ENCODE peak calls at places on chromosome 10, in four cellular contexts. One of them, this sample, is unnamed.

GRCh38 chr10:51937736-51938135 is 238.3 kb upstream of the CSTF2T start:
- DNase-seq in uterus: no peak
- DNase-seq in adipocyte: peak
- DNase-seq in breast epithelium: no peak
- DNase-seq in this sample: peak

GRCh38 chr10:34078798-34079470 is 736.2 kb downstream of the PARD3 start:
- DNase-seq in uterus: peak
- DNase-seq in adipocyte: peak
- DNase-seq in breast epithelium: no peak
- DNase-seq in this sample: peak

GRCh38 chr10:27285093-27285492 is 44.5 kb upstream of the ACBD5 start:
- DNase-seq in uterus: no peak
- DNase-seq in adipocyte: peak
- DNase-seq in breast epithelium: no peak
- DNase-seq in this sample: no peak

GRCh38 chr10:102603946-102604345 is 40.3 kb upstream of the TRIM8 start:
- DNase-seq in uterus: no peak
- DNase-seq in adipocyte: no peak
- DNase-seq in breast epithelium: no peak
- DNase-seq in this sample: no peak

GRCh38 chr10:130026670-130027456 is 62.8 kb upstream of the EBF3 start:
- DNase-seq in uterus: no peak
- DNase-seq in adipocyte: no peak
- DNase-seq in breast epithelium: peak
- DNase-seq in this sample: no peak

GRCh38 chr10:80462986-80463741 is 9.1 kb downstream of the TSPAN14 start:
- DNase-seq in uterus: no peak
- DNase-seq in adipocyte: peak
- DNase-seq in breast epithelium: no peak
- DNase-seq in this sample: no peak

GRCh38 chr10:128553755-128554154 is 427.5 kb upstream of the MKI67 start:
- DNase-seq in uterus: no peak
- DNase-seq in adipocyte: no peak
- DNase-seq in breast epithelium: no peak
- DNase-seq in this sample: no peak

GRCh38 chr10:47027108-47027811 is 116.0 kb downstream of the PTPN20 start:
- DNase-seq in uterus: peak
- DNase-seq in adipocyte: no peak
- DNase-seq in breast epithelium: peak
- DNase-seq in this sample: no peak

GRCh38 chr10:95256268-95256667 is 34.5 kb downstream of the PDLIM1 start:
- DNase-seq in uterus: no peak
- DNase-seq in adipocyte: no peak
- DNase-seq in breast epithelium: no peak
- DNase-seq in this sample: no peak

GRCh38 chr10:14605231-14605925 is 169.3 kb downstream of the FAM107B start:
- DNase-seq in uterus: no peak
- DNase-seq in adipocyte: peak
- DNase-seq in breast epithelium: no peak
- DNase-seq in this sample: no peak

GRCh38 chr10:30931094-30931493 is 100.6 kb downstream of the ZNF438 start:
- DNase-seq in uterus: no peak
- DNase-seq in adipocyte: no peak
- DNase-seq in breast epithelium: no peak
- DNase-seq in this sample: no peak

GRCh38 chr10:91569522-91569921 is 63.3 kb downstream of the PPP1R3C start:
- DNase-seq in uterus: no peak
- DNase-seq in adipocyte: no peak
- DNase-seq in breast epithelium: no peak
- DNase-seq in this sample: no peak

GRCh38 chr10:102268333-102268999 is 23.1 kb downstream of the GBF1 start:
- DNase-seq in uterus: no peak
- DNase-seq in adipocyte: peak
- DNase-seq in breast epithelium: no peak
- DNase-seq in this sample: no peak

GRCh38 chr10:85648279-85648754 is 718.3 kb downstream of the GRID1 start:
- DNase-seq in uterus: no peak
- DNase-seq in adipocyte: no peak
- DNase-seq in breast epithelium: no peak
- DNase-seq in this sample: no peak

GRCh38 chr10:131777921-131778320 is 122.9 kb upstream of the PPP2R2D start:
- DNase-seq in uterus: no peak
- DNase-seq in adipocyte: no peak
- DNase-seq in breast epithelium: no peak
- DNase-seq in this sample: no peak

GRCh38 chr10:129710510-129710847 is 243.4 kb downstream of the MGMT start:
- DNase-seq in uterus: no peak
- DNase-seq in adipocyte: no peak
- DNase-seq in breast epithelium: no peak
- DNase-seq in this sample: no peak

GRCh38 chr10:94673614-94674321 is 9.8 kb upstream of the CYP2C18 start:
- DNase-seq in uterus: no peak
- DNase-seq in adipocyte: no peak
- DNase-seq in breast epithelium: no peak
- DNase-seq in this sample: no peak

GRCh38 chr10:72162978-72163377 is 52.8 kb upstream of the ANAPC16 start:
- DNase-seq in uterus: no peak
- DNase-seq in adipocyte: peak
- DNase-seq in breast epithelium: no peak
- DNase-seq in this sample: peak

GRCh38 chr10:7486533-7486932 is 75.7 kb upstream of the SFMBT2 start:
- DNase-seq in uterus: no peak
- DNase-seq in adipocyte: no peak
- DNase-seq in breast epithelium: no peak
- DNase-seq in this sample: no peak

GRCh38 chr10:11014671-11015141 is 3.0 kb upstream of the CELF2 start:
- DNase-seq in uterus: no peak
- DNase-seq in adipocyte: no peak
- DNase-seq in breast epithelium: no peak
- DNase-seq in this sample: no peak

GRCh38 chr10:124005991-124006392 is 87.4 kb downstream of the CHST15 start:
- DNase-seq in uterus: no peak
- DNase-seq in adipocyte: no peak
- DNase-seq in breast epithelium: peak
- DNase-seq in this sample: no peak

GRCh38 chr10:52782554-52782953 is 10.0 kb upstream of the MBL2 start:
- DNase-seq in uterus: no peak
- DNase-seq in adipocyte: no peak
- DNase-seq in breast epithelium: no peak
- DNase-seq in this sample: no peak

GRCh38 chr10:70478191-70479160 is at the start of gene PALD1:
- DNase-seq in uterus: peak
- DNase-seq in adipocyte: peak
- DNase-seq in breast epithelium: no peak
- DNase-seq in this sample: peak

GRCh38 chr10:55024718-55025117 is 223.7 kb upstream of the PCDH15 start:
- DNase-seq in uterus: no peak
- DNase-seq in adipocyte: no peak
- DNase-seq in breast epithelium: no peak
- DNase-seq in this sample: peak

GRCh38 chr10:34824870-34825269 is 9.8 kb upstream of the PARD3 start:
- DNase-seq in uterus: no peak
- DNase-seq in adipocyte: no peak
- DNase-seq in breast epithelium: no peak
- DNase-seq in this sample: no peak

GRCh38 chr10:2866569-2866968 is 200.8 kb upstream of the PFKP start:
- DNase-seq in uterus: no peak
- DNase-seq in adipocyte: no peak
- DNase-seq in breast epithelium: no peak
- DNase-seq in this sample: no peak

GRCh38 chr10:133156674-133157579 is 3.1 kb upstream of the KNDC1 start:
- DNase-seq in uterus: no peak
- DNase-seq in adipocyte: peak
- DNase-seq in breast epithelium: peak
- DNase-seq in this sample: no peak

GRCh38 chr10:102715880-102716279 is 1.4 kb downstream of the SFXN2 start:
- DNase-seq in uterus: no peak
- DNase-seq in adipocyte: no peak
- DNase-seq in breast epithelium: no peak
- DNase-seq in this sample: no peak

GRCh38 chr10:84563355-84563754 is 235.0 kb downstream of the CCSER2 start:
- DNase-seq in uterus: no peak
- DNase-seq in adipocyte: no peak
- DNase-seq in breast epithelium: no peak
- DNase-seq in this sample: no peak

GRCh38 chr10:72337722-72338121 is 17.0 kb downstream of the DNAJB12 start:
- DNase-seq in uterus: no peak
- DNase-seq in adipocyte: no peak
- DNase-seq in breast epithelium: no peak
- DNase-seq in this sample: no peak

GRCh38 chr10:51022933-51023585 is 51.2 kb upstream of the PRKG1 start:
- DNase-seq in uterus: no peak
- DNase-seq in adipocyte: no peak
- DNase-seq in breast epithelium: no peak
- DNase-seq in this sample: no peak

GRCh38 chr10:34176351-34176750 is 638.7 kb downstream of the PARD3 start:
- DNase-seq in uterus: no peak
- DNase-seq in adipocyte: no peak
- DNase-seq in breast epithelium: no peak
- DNase-seq in this sample: no peak

GRCh38 chr10:8595140-8595539 is 540.7 kb downstream of the GATA3 start:
- DNase-seq in uterus: no peak
- DNase-seq in adipocyte: no peak
- DNase-seq in breast epithelium: no peak
- DNase-seq in this sample: no peak

GRCh38 chr10:120598377-120598776 is 141.3 kb downstream of the PLPP4 start:
- DNase-seq in uterus: no peak
- DNase-seq in adipocyte: no peak
- DNase-seq in breast epithelium: no peak
- DNase-seq in this sample: no peak

GRCh38 chr10:79242620-79243152 is 104.6 kb upstream of the PPIF start:
- DNase-seq in uterus: peak
- DNase-seq in adipocyte: peak
- DNase-seq in breast epithelium: peak
- DNase-seq in this sample: no peak

GRCh38 chr10:51867956-51868355 is 168.6 kb upstream of the CSTF2T start:
- DNase-seq in uterus: no peak
- DNase-seq in adipocyte: peak
- DNase-seq in breast epithelium: no peak
- DNase-seq in this sample: peak

GRCh38 chr10:22333667-22334282 is 11.5 kb upstream of the SPAG6 start:
- DNase-seq in uterus: no peak
- DNase-seq in adipocyte: no peak
- DNase-seq in breast epithelium: no peak
- DNase-seq in this sample: no peak

GRCh38 chr10:44879531-44879899 is 31.6 kb upstream of the TMEM72 start:
- DNase-seq in uterus: peak
- DNase-seq in adipocyte: no peak
- DNase-seq in breast epithelium: no peak
- DNase-seq in this sample: no peak
- H3K4me3 ChIP-seq in uterus: peak
- H3K4me3 ChIP-seq in adipocyte: peak
- H3K4me3 ChIP-seq in breast epithelium: peak
- H3K4me3 ChIP-seq in this sample: peak

DNA sequence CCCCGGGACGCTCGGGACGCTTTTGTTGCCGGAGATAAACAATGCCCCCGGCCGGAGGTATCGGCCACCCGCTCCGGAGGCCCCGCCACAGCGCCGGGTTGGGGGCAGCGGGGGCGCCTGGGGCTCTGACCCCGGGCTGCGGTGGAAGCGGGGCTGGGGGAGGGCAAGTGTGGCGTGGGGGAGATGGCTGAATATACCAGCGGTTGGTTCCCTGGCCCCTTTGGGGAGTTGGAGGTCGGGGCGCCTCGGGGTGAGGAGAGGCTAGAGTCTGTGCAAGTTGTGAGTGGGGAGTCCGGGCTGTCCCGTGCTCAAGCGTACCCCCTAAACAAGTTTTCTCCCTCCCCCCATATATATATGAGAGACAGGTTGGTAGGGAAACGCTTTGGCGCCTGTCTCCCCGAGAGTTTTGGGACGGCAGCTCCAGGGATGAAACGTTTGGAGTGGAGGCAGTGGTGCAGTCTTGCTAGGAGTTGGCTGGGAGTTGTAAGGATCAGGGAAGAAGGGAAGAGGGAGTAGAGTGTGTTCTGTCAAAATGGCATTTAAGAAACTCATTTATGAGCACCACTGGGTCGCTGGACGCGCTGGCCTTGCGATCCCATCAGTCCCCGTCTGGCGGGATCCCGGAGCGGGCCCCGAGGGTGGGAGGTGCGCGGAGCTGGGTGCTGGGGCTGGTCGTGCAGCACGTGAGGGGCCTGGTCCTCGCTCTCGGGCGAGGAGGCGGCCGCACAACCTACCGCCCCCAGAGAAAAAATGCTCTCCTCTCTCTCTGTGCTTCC is 967 bp downstream of the TET1 start:
- DNase-seq in uterus: peak
- DNase-seq in adipocyte: peak
- DNase-seq in breast epithelium: no peak
- DNase-seq in this sample: no peak
- H3K4me3 ChIP-seq in uterus: peak
- H3K4me3 ChIP-seq in adipocyte: peak
- H3K4me3 ChIP-seq in breast epithelium: peak
- H3K4me3 ChIP-seq in this sample: peak

GRCh38 chr10:89532476-89532875 is 2.9 kb downstream of the SLC16A12 start:
- DNase-seq in uterus: no peak
- DNase-seq in adipocyte: no peak
- DNase-seq in breast epithelium: no peak
- DNase-seq in this sample: no peak

GRCh38 chr10:89534826-89535166 is 598 bp downstream of the SLC16A12 start:
- DNase-seq in uterus: no peak
- DNase-seq in adipocyte: no peak
- DNase-seq in breast epithelium: no peak
- DNase-seq in this sample: no peak

GRCh38 chr10:89537361-89537760 is 2.0 kb upstream of the SLC16A12 start:
- DNase-seq in uterus: no peak
- DNase-seq in adipocyte: no peak
- DNase-seq in breast epithelium: no peak
- DNase-seq in this sample: no peak

GRCh38 chr10:89535185-89536012 is at the start of gene SLC16A12:
- DNase-seq in uterus: no peak
- DNase-seq in adipocyte: peak
- DNase-seq in breast epithelium: no peak
- DNase-seq in this sample: no peak

GRCh38 chr10:89536013-89536354 is 590 bp upstream of the SLC16A12 start:
- DNase-seq in uterus: no peak
- DNase-seq in adipocyte: no peak
- DNase-seq in breast epithelium: no peak
- DNase-seq in this sample: no peak
- H3K4me3 ChIP-seq in uterus: peak
- H3K4me3 ChIP-seq in adipocyte: peak
- H3K4me3 ChIP-seq in breast epithelium: peak
- H3K4me3 ChIP-seq in this sample: peak

GRCh38 chr10:6345404-6345803 is 142.7 kb downstream of the PFKFB3 start:
- DNase-seq in uterus: no peak
- DNase-seq in adipocyte: no peak
- DNase-seq in breast epithelium: no peak
- DNase-seq in this sample: no peak

GRCh38 chr10:6348091-6348862 is 145.5 kb downstream of the PFKFB3 start:
- DNase-seq in uterus: no peak
- DNase-seq in adipocyte: no peak
- DNase-seq in breast epithelium: no peak
- DNase-seq in this sample: peak

GRCh38 chr10:6349846-6350245 is 147.1 kb downstream of the PFKFB3 start:
- DNase-seq in uterus: no peak
- DNase-seq in adipocyte: no peak
- DNase-seq in breast epithelium: no peak
- DNase-seq in this sample: no peak

GRCh38 chr10:6346621-6347020 is 143.9 kb downstream of the PFKFB3 start:
- DNase-seq in uterus: no peak
- DNase-seq in adipocyte: no peak
- DNase-seq in breast epithelium: no peak
- DNase-seq in this sample: no peak

GRCh38 chr10:6347391-6347951 is 144.7 kb downstream of the PFKFB3 start:
- DNase-seq in uterus: no peak
- DNase-seq in adipocyte: no peak
- DNase-seq in breast epithelium: no peak
- DNase-seq in this sample: no peak
- H3K4me3 ChIP-seq in uterus: no peak
- H3K4me3 ChIP-seq in adipocyte: no peak
- H3K4me3 ChIP-seq in breast epithelium: no peak
- H3K4me3 ChIP-seq in this sample: no peak